ENCODE peak calls at places on chromosomes 2 and 18, in four cellular contexts. C is H1, E is trophoblast cell, P is mesenchymal stem cell. A is an unnamed sample.
A peak's percentile ranks its signal among the peaks of the same experiment; 100 is the strongest.

GRCh38 chr18:13471971-13472628 is 253.5 kb downstream of the LDLRAD4 start:
- DNase-seq in C (no peak), E (no peak), P (no peak), A (peak; percentile 49)

GRCh38 chr2:136149011-136149410 is 31.1 kb upstream of the CXCR4 start:
- DNase-seq in C (no peak), E (no peak), P (no peak), A (no peak)

GRCh38 chr2:231621051-231621879 is 28.6 kb downstream of the TEX44 start:
- DNase-seq in C (no peak), E (peak; percentile 86), P (peak; percentile 71), A (no peak)

GRCh38 chr18:59900222-59901128 is 679 bp downstream of the PMAIP1 start:
- DNase-seq in C (no peak), E (no peak), P (peak; percentile 92), A (peak; percentile 27)

GRCh38 chr2:161207941-161208340 is 47.7 kb downstream of the TANK start:
- DNase-seq in C (no peak), E (no peak), P (peak; percentile 29), A (no peak)

GRCh38 chr2:37143986-37144385 is 12.8 kb downstream of the EIF2AK2 start:
- DNase-seq in C (no peak), E (no peak), P (peak; percentile 74), A (no peak)

GRCh38 chr2:95323347-95324155 is 26.4 kb downstream of the KCNIP3 start:
- DNase-seq in C (peak; percentile 31), E (peak; percentile 40), P (no peak), A (no peak)

GRCh38 chr2:10783421-10783820 is 29.2 kb downstream of the PDIA6 start:
- DNase-seq in C (no peak), E (no peak), P (no peak), A (no peak)

GRCh38 chr2:43950383-43951008 is 45.3 kb downstream of the LRPPRC start:
- DNase-seq in C (no peak), E (peak; percentile 36), P (peak; percentile 51), A (no peak)

GRCh38 chr2:19885791-19886190 is 16.0 kb downstream of the TTC32 start:
- DNase-seq in C (no peak), E (no peak), P (no peak), A (no peak)

GRCh38 chr2:77086478-77086877 is 435.7 kb downstream of the LRRTM4 start:
- DNase-seq in C (no peak), E (peak; percentile 1), P (no peak), A (no peak)

GRCh38 chr2:148132400-148132799 is 111.5 kb downstream of the MBD5 start:
- DNase-seq in C (no peak), E (peak; percentile 5), P (peak; percentile 40), A (no peak)

GRCh38 chr2:57343391-57344006 is 703.1 kb upstream of the VRK2 start:
- DNase-seq in C (no peak), E (no peak), P (no peak), A (no peak)

GRCh38 chr2:69177785-69178636 is 165.0 kb downstream of the ANTXR1 start:
- DNase-seq in C (peak; percentile 93), E (peak; percentile 97), P (peak; percentile 100), A (peak; percentile 89)
- H2BK12ac ChIP-seq in C (peak overlapping the region; percentile 76), E (peak overlapping the region; percentile 79), P (peak overlapping the region; percentile 91), A (no peak overlapping the region)

GRCh38 chr18:39380186-39380714 is 1814.7 kb upstream of the CELF4 start:
- DNase-seq in C (no peak), E (peak; percentile 83), P (no peak), A (no peak)

DNA sequence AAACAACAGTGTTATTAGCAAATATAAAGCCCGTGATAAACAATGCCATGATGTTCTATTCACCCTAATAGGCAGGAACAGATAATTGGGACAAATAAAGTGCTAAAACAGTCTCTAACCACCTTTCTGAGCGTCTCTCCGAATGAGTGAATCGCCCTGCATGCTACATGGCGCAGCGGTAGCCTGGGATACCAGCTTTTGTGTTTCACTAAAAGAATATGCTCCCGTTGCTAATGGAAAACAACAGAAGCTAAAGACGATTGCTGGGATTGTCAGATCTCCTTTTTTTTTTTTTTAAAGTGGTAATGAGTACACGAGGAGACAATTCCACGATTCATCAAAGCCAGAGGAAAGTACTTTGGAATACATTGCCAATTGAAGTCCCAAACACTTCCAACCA is 1815.2 kb upstream of the CELF4 start:
- DNase-seq in C (no peak), E (no peak), P (no peak), A (peak; percentile 58)
- H3K4me3 ChIP-seq in C (no peak overlapping the region), E (no peak overlapping the region), P (no peak overlapping the region), A (peak overlapping the region; percentile 1)

GRCh38 chr18:31497711-31498449 is at the start of gene DSG2:
- DNase-seq in C (peak; percentile 72), E (peak; percentile 62), P (no peak), A (peak; percentile 67)
- H3K27me3 ChIP-seq in C (no peaks in the 10 kb centered on the region), E (no peaks in the 10 kb centered on the region), P (no peaks in the 10 kb centered on the region), A (no peaks in the 10 kb centered on the region)

GRCh38 chr2:191245869-191246531 is 796 bp downstream of the MYO1B start:
- DNase-seq in C (peak; percentile 57), E (no peak), P (peak; percentile 85), A (peak; percentile 77)
- H2BK12ac ChIP-seq in C (peak overlapping the region; percentile 64), E (peak overlapping the region; percentile 70), P (peak overlapping the region; percentile 61), A (no peak overlapping the region)